ENCODE peak calls at places on chromosomes 13 and 19, in ten cellular contexts. B is testis, V is H1, F is mammary epithelial cell, X is choroid plexus epithelial cell, I is colonic mucosa, K is Karpas-422, U is thoracic aorta, J is GM06990, L is upper lobe of right lung. W is an unnamed sample.

GRCh38 chr13:92833071-92833470 is 393.5 kb upstream of the GPC6 start:
- DNase-seq in I (no peak), L (no peak), V (no peak), J (no peak), U (no peak), F (no peak), B (no peak), K (no peak), X (peak), W (no peak)

GRCh38 chr13:36883829-36884228 is 36.2 kb downstream of the SMAD9 start:
- DNase-seq in K (no peak), V (no peak), U (no peak), X (peak), I (no peak), L (no peak), F (no peak), B (no peak), J (no peak), W (no peak)

GRCh38 chr13:51523082-51523518 is 61.2 kb upstream of the WDFY2 start:
- DNase-seq in K (no peak), F (peak), I (no peak), J (no peak), L (no peak), V (no peak), X (peak), U (no peak), B (peak), W (no peak)

GRCh38 chr19:35211545-35212230 is 16.9 kb downstream of the FAM187B start:
- DNase-seq in J (no peak), B (peak), F (no peak), I (peak), K (no peak), X (no peak), U (no peak), V (no peak), L (peak), W (no peak)

GRCh38 chr13:99356216-99357089 is 49.3 kb upstream of the GPR183 start:
- DNase-seq in X (peak), I (no peak), F (no peak), J (peak), L (no peak), B (peak), U (no peak), V (peak), K (no peak), W (no peak)

GRCh38 chr19:18110833-18111232 is 13.3 kb downstream of the MAST3 start:
- DNase-seq in X (no peak), B (no peak), J (no peak), K (no peak), I (peak), U (no peak), F (no peak), L (no peak), V (no peak), W (peak)

GRCh38 chr13:30362869-30363268 is 55.5 kb upstream of the KATNAL1 start:
- DNase-seq in F (no peak), B (no peak), X (no peak), I (no peak), K (no peak), L (no peak), J (no peak), U (no peak), V (no peak), W (no peak)

GRCh38 chr13:106003651-106004050 is 531.8 kb downstream of the EFNB2 start:
- DNase-seq in L (no peak), K (no peak), U (no peak), F (no peak), I (no peak), V (no peak), X (no peak), J (no peak), B (no peak), W (no peak)

GRCh38 chr13:76711515-76712182 is 174.6 kb downstream of the KCTD12 start:
- DNase-seq in B (peak), V (no peak), I (no peak), J (no peak), L (no peak), K (no peak), X (peak), U (no peak), F (peak), W (no peak)

GRCh38 chr13:36919833-36920611 is at the start of gene SMAD9:
- DNase-seq in F (peak), K (no peak), L (peak), U (peak), X (peak), B (peak), J (no peak), I (peak), V (peak), W (peak)

GRCh38 chr19:17560205-17560595 is 4.8 kb downstream of the COLGALT1 start:
- DNase-seq in U (no peak), K (no peak), F (no peak), I (no peak), X (peak), V (no peak), L (peak), B (no peak), J (no peak), W (no peak)

GRCh38 chr13:90896022-90896421 is 451.5 kb upstream of the MIR17HG start:
- DNase-seq in L (no peak), B (no peak), I (no peak), F (no peak), K (no peak), X (no peak), V (no peak), J (no peak), U (no peak), W (no peak)

GRCh38 chr19:17952041-17952976 is 14.6 kb upstream of the KCNN1 start:
- DNase-seq in J (no peak), X (no peak), V (peak), B (no peak), K (no peak), L (no peak), I (no peak), F (no peak), U (no peak), W (peak)

GRCh38 chr19:53898680-53899341 is 10.3 kb upstream of the CACNG7 start:
- DNase-seq in V (peak), U (no peak), I (no peak), F (no peak), B (peak), K (no peak), J (no peak), L (no peak), X (no peak), W (peak)

GRCh38 chr19:10780368-10780767 is 55.6 kb downstream of the TMED1 start:
- DNase-seq in K (no peak), B (peak), I (no peak), X (peak), F (no peak), J (no peak), V (no peak), L (no peak), U (no peak), W (no peak)

GRCh38 chr13:27371932-27372331 is 52.5 kb upstream of the GTF3A start:
- DNase-seq in I (no peak), F (no peak), X (no peak), L (no peak), J (no peak), B (no peak), U (no peak), V (no peak), K (no peak), W (no peak)

GRCh38 chr13:74683411-74683810 is 549.2 kb upstream of the KLF12 start:
- DNase-seq in K (peak), J (no peak), L (no peak), X (peak), B (no peak), I (no peak), V (no peak), F (peak), U (no peak), W (no peak)

GRCh38 chr13:26855071-26855470 is 94.5 kb upstream of the GPR12 start:
- DNase-seq in L (no peak), V (no peak), I (no peak), U (no peak), B (no peak), K (no peak), J (no peak), F (no peak), X (no peak), W (no peak)

GRCh38 chr19:33205110-33205509 is 11.0 kb downstream of the LRP3 start:
- DNase-seq in B (no peak), I (no peak), F (no peak), K (no peak), U (no peak), X (no peak), V (no peak), L (no peak), J (no peak), W (no peak)

GRCh38 chr19:46351241-46352041 is 4.6 kb downstream of the PPP5C start:
- DNase-seq in B (no peak), V (no peak), I (peak), F (peak), K (no peak), J (no peak), U (peak), X (peak), L (peak), W (no peak)

GRCh38 chr19:1560281-1560882 is 7.7 kb downstream of the MEX3D start:
- DNase-seq in V (no peak), J (no peak), B (no peak), L (no peak), X (no peak), F (no peak), I (no peak), K (no peak), U (no peak), W (peak)

GRCh38 chr19:3606690-3607289 is at the start of gene TBXA2R:
- DNase-seq in X (peak), U (peak), L (peak), F (no peak), K (peak), V (peak), I (peak), B (peak), J (no peak), W (peak)

GRCh38 chr19:23665651-23666410 is 21.2 kb downstream of the ZNF675 start:
- DNase-seq in F (no peak), L (no peak), I (no peak), V (no peak), B (no peak), J (no peak), X (no peak), U (no peak), K (no peak), W (no peak)

DNA sequence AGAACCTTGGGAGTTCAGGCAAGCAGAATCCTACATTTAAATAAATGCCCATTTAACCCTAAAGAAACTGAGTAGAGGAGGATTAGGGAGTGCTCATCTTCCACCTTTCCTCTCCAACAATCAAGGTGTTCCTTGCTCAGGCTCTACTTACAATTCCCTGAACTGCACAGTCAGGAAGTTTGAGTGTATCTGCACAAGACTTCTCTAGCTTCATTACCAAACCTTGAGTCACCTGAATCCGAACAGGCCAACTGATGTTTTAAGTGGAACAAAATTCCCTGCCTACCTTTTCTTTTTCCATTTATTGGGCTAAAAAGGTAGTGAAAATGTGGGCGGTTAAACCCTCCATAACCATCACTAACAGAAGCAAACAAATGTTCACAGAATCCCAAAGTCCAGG is 78.3 kb downstream of the FOXO1 start:
- DNase-seq in L (no peak), I (no peak), J (no peak), V (no peak), U (no peak), F (peak), B (no peak), K (no peak), X (no peak), W (no peak)
- H3K4me3 ChIP-seq in L (no peak), I (no peak), J (no peak), V (no peak), U (no peak), F (no peak), B (no peak), K (no peak), X (no peak), W (no peak)

GRCh38 chr13:32199168-32199567 is 116.0 kb downstream of the ZAR1L start:
- DNase-seq in X (no peak), J (no peak), V (no peak), L (no peak), B (no peak), F (no peak), U (no peak), I (no peak), K (no peak), W (no peak)
- H3K4me3 ChIP-seq in X (no peak), J (no peak), V (no peak), L (no peak), B (no peak), F (no peak), U (no peak), I (no peak), K (no peak), W (no peak)

DNA sequence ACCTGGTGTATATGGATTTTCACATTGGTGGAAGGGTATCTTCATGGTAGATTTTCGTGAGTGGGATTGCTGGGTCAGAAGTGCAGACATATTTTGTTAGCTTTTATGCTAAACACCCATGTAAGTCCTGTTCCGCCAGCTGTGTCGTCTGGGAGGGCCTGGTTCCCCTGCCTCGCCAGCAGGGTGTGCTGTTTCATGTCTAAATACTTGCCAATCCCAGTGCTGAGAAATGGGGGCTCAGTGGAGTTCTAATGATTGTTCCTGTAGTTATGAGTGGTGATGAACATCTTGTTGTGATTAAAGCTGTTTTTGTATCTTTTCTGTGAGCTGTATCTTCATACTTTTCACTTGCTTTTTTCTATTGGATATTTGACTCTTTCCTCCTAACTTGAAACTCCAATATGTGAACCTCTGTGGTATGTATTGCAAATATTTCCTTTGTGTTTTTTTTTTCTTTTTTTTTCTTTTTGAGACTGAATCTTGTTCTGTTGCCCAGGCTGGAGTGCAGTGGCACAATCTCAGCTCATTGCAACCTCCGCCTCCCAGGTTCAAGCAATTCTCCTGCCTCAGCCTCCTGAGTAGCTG is 32.7 kb downstream of the KDM4B start:
- DNase-seq in U (no peak), X (peak), F (peak), V (no peak), I (no peak), J (no peak), B (no peak), K (peak), L (no peak), W (peak)
- H3K4me3 ChIP-seq in U (peak), X (no peak), F (no peak), V (no peak), I (no peak), J (no peak), B (no peak), K (no peak), L (no peak), W (no peak)

GRCh38 chr13:112903071-112903577 is 65.9 kb upstream of the MCF2L start:
- DNase-seq in U (no peak), J (no peak), L (no peak), F (no peak), B (no peak), I (no peak), X (no peak), K (no peak), V (no peak), W (peak)

GRCh38 chr13:112904436-112904960 is 64.5 kb upstream of the MCF2L start:
- DNase-seq in I (no peak), J (no peak), B (no peak), L (no peak), X (no peak), V (no peak), U (no peak), K (no peak), F (no peak), W (no peak)

GRCh38 chr13:112905086-112905485 is 63.9 kb upstream of the MCF2L start:
- DNase-seq in B (no peak), U (no peak), V (no peak), X (no peak), J (no peak), I (no peak), K (no peak), F (no peak), L (no peak), W (no peak)

GRCh38 chr13:112902669-112903068 is 66.3 kb upstream of the MCF2L start:
- DNase-seq in J (no peak), B (no peak), L (no peak), F (no peak), U (no peak), K (no peak), X (no peak), I (no peak), V (no peak), W (peak)

GRCh38 chr13:112903606-112904195 is 65.3 kb upstream of the MCF2L start:
- DNase-seq in X (no peak), I (no peak), U (no peak), J (no peak), F (no peak), L (no peak), B (no peak), V (no peak), K (no peak), W (peak)
- H3K4me3 ChIP-seq in X (no peak), I (no peak), U (no peak), J (no peak), F (no peak), L (no peak), B (no peak), V (no peak), K (no peak), W (no peak)

DNA sequence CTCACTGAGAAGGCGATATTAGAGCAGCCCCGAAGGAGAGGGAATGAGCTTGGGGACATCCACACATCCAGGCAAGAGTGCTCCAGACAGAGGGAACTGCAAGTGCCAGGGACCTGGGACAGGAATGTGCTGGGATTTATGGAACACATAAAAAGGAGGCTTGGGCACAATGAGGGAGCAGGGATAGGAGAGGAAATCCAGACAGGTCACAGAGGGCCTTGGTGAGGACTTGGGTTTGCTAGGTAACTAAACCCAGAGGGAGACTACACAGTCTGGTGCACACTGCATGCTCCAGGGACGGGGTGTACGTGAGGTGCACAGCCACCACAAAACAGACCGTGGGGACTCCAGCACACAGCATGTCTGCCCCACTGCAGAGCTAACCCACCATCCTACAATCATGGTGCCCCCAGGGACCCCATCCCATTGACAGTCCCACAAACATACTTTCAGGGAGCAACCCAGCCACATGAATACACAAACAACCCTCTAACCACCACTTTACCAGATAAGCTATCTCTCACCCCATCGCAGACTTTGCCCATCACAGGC is 5.6 kb upstream of the ZFP36 start:
- DNase-seq in J (no peak), K (peak), B (no peak), U (no peak), V (no peak), X (no peak), I (no peak), L (no peak), F (no peak), W (no peak)
- H3K4me3 ChIP-seq in J (no peak), K (no peak), B (no peak), U (no peak), V (no peak), X (no peak), I (no peak), L (no peak), F (no peak), W (no peak)

W was measured in H7.